ENCODE peak calls at places on chromosome 6, in six cellular contexts. Z is MM.1S, K is GM23248, F is neural progenitor cell, I is PC-3, Q is SK-N-SH. R is an unnamed sample.

GRCh38 chr6:46320505-46320904 is 149.7 kb upstream of the ENPP5 start:
- DNase-seq in Z (no peak), K (no peak), F (no peak), I (no peak), Q (no peak), R (no peak)

GRCh38 chr6:19311786-19312185 is 525.4 kb upstream of the ID4 start:
- DNase-seq in Z (no peak), K (no peak), F (peak; percentile 80), I (no peak), Q (no peak), R (peak; percentile 70)

GRCh38 chr6:31083742-31084354 is 28.5 kb downstream of the C6orf15 start:
- DNase-seq in Z (no peak), K (peak; percentile 77), F (peak; percentile 79), I (no peak), Q (no peak), R (peak; percentile 84)

GRCh38 chr6:100175814-100176275 is 181.8 kb upstream of the MCHR2 start:
- DNase-seq in Z (no peak), K (peak; percentile 92), F (no peak), I (peak; percentile 93), Q (no peak), R (no peak)

GRCh38 chr6:69584913-69585729 is 211.7 kb downstream of the LMBRD1 start:
- DNase-seq in Z (peak; percentile 85), K (no peak), F (peak; percentile 34), I (no peak), Q (peak; percentile 77), R (peak; percentile 8)

GRCh38 chr6:157753291-157753690 is 69.8 kb upstream of the SNX9 start:
- DNase-seq in Z (no peak), K (peak; percentile 58), F (no peak), I (peak; percentile 27), Q (no peak), R (no peak)

GRCh38 chr6:26205625-26206574 is 118.7 kb downstream of the HFE start:
- DNase-seq in Z (peak; percentile 48), K (peak; percentile 78), F (no peak), I (peak; percentile 78), Q (peak; percentile 25), R (peak; percentile 70)

GRCh38 chr6:147347882-147348214 is 143.6 kb downstream of the STXBP5 start:
- DNase-seq in Z (no peak), K (no peak), F (no peak), I (no peak), Q (no peak), R (no peak)

GRCh38 chr6:154258064-154258757 is 98.4 kb downstream of the IPCEF1 start:
- DNase-seq in Z (no peak), K (no peak), F (no peak), I (no peak), Q (no peak), R (no peak)

GRCh38 chr6:166490671-166491500 is 95.6 kb downstream of the RAMACL start:
- DNase-seq in Z (no peak), K (no peak), F (no peak), I (no peak), Q (peak; percentile 84), R (no peak)
- TF ChIP-seq EZH2phosphoT487 in Z (no peak), K (no peak), F (no peak), I (no peak), Q (no peak), R (no peak)

GRCh38 chr6:90386796-90387390 is 90.2 kb upstream of the BACH2 start:
- DNase-seq in Z (no peak), K (no peak), F (no peak), I (no peak), Q (no peak), R (no peak)
- H3F3A ChIP-seq in Z (no peaks in the 10 kb centered on the region), K (no peaks in the 10 kb centered on the region), F (peaks cover 10% of the 10 kb centered on the region), I (no peaks in the 10 kb centered on the region), Q (no peaks in the 10 kb centered on the region), R (peaks cover 3% of the 10 kb centered on the region)

GRCh38 chr6:144793744-144794143 is 508.6 kb downstream of the UTRN start:
- DNase-seq in Z (no peak), K (no peak), F (no peak), I (no peak), Q (no peak), R (no peak)

GRCh38 chr6:144796070-144796469 is 510.9 kb downstream of the UTRN start:
- DNase-seq in Z (no peak), K (no peak), F (no peak), I (no peak), Q (no peak), R (no peak)

GRCh38 chr6:144797881-144798589 is 512.9 kb downstream of the UTRN start:
- DNase-seq in Z (no peak), K (peak; percentile 72), F (no peak), I (peak; percentile 95), Q (no peak), R (no peak)
- TF ChIP-seq EZH2phosphoT487 in Z (no peak), K (no peak), F (no peak), I (no peak), Q (no peak), R (no peak)

GRCh38 chr6:73581293-73581692 is 60.5 kb upstream of the EEF1A1 start:
- DNase-seq in Z (no peak), K (no peak), F (no peak), I (no peak), Q (no peak), R (no peak)
- H3F3A ChIP-seq in Z (peaks cover 22% of the 10 kb centered on the region), K (peaks cover 50% of the 10 kb centered on the region), F (peaks cover 33% of the 10 kb centered on the region), I (no peaks in the 10 kb centered on the region), Q (peaks cover 49% of the 10 kb centered on the region), R (peaks cover 9% of the 10 kb centered on the region)

GRCh38 chr6:145350928-145351327 is 384.4 kb downstream of the EPM2A start:
- DNase-seq in Z (no peak), K (no peak), F (no peak), I (no peak), Q (no peak), R (no peak)
- TF ChIP-seq EZH2phosphoT487 in Z (no peak), K (no peak), F (no peak), I (no peak), Q (no peak), R (no peak)

GRCh38 chr6:12010635-12011275 is 1.4 kb upstream of the HIVEP1 start:
- DNase-seq in Z (peak; percentile 46), K (peak; percentile 79), F (peak; percentile 79), I (no peak), Q (peak; percentile 65), R (peak; percentile 80)
- H3F3A ChIP-seq in Z (peaks cover 30% of the 10 kb centered on the region), K (peaks cover 33% of the 10 kb centered on the region), F (peaks cover 47% of the 10 kb centered on the region), I (no peaks in the 10 kb centered on the region), Q (peaks cover 38% of the 10 kb centered on the region), R (peaks cover 15% of the 10 kb centered on the region)

R was measured in GM23338.